ENCODE peak calls at places on chromosome 18, in seven cellular contexts. One of them, this sample, is unnamed. For H3K4me1, the result is how much of the 10 kb centered on the place peaks cover.

GRCh38 chr18:27235218-27235870 is 50.2 kb upstream of the CHST9 start:
- DNase-seq in Panc1: no peak
- DNase-seq in right lobe of liver: no peak
- DNase-seq in Peyer's patch: no peak
- DNase-seq in transverse colon: no peak
- DNase-seq in endodermal cell: no peak
- DNase-seq in IMR-90: no peak
- DNase-seq in this sample: no peak

GRCh38 chr18:53796042-53796729 is 428.3 kb downstream of the MBD2 start:
- DNase-seq in transverse colon: no peak
- DNase-seq in IMR-90: peak
- DNase-seq in endodermal cell: no peak
- DNase-seq in right lobe of liver: no peak
- DNase-seq in Panc1: no peak
- DNase-seq in Peyer's patch: no peak
- DNase-seq in this sample: no peak

GRCh38 chr18:24491882-24492281 is 31.4 kb downstream of the HRH4 start:
- DNase-seq in right lobe of liver: no peak
- DNase-seq in Panc1: no peak
- DNase-seq in Peyer's patch: peak
- DNase-seq in transverse colon: peak
- DNase-seq in endodermal cell: no peak
- DNase-seq in IMR-90: no peak
- DNase-seq in this sample: no peak

GRCh38 chr18:11808001-11808855 is 43.0 kb upstream of the CHMP1B start:
- DNase-seq in Peyer's patch: no peak
- DNase-seq in Panc1: peak
- DNase-seq in IMR-90: peak
- DNase-seq in right lobe of liver: no peak
- DNase-seq in transverse colon: no peak
- DNase-seq in endodermal cell: peak
- DNase-seq in this sample: no peak

GRCh38 chr18:67766930-67767329 is 250.4 kb upstream of the DSEL start:
- DNase-seq in transverse colon: no peak
- DNase-seq in right lobe of liver: no peak
- DNase-seq in Peyer's patch: no peak
- DNase-seq in endodermal cell: no peak
- DNase-seq in IMR-90: peak
- DNase-seq in Panc1: peak
- DNase-seq in this sample: no peak

GRCh38 chr18:24941164-24941951 is 410.6 kb downstream of the ZNF521 start:
- DNase-seq in right lobe of liver: no peak
- DNase-seq in Peyer's patch: no peak
- DNase-seq in IMR-90: peak
- DNase-seq in Panc1: no peak
- DNase-seq in endodermal cell: no peak
- DNase-seq in transverse colon: no peak
- DNase-seq in this sample: no peak

GRCh38 chr18:57942090-57942489 is 101.9 kb upstream of the NEDD4L start:
- DNase-seq in Peyer's patch: no peak
- DNase-seq in endodermal cell: peak
- DNase-seq in right lobe of liver: no peak
- DNase-seq in Panc1: no peak
- DNase-seq in transverse colon: no peak
- DNase-seq in IMR-90: no peak
- DNase-seq in this sample: no peak

GRCh38 chr18:68428026-68428425 is 286.9 kb downstream of the TMX3 start:
- DNase-seq in Panc1: no peak
- DNase-seq in IMR-90: peak
- DNase-seq in right lobe of liver: no peak
- DNase-seq in transverse colon: no peak
- DNase-seq in Peyer's patch: no peak
- DNase-seq in endodermal cell: no peak
- DNase-seq in this sample: no peak

GRCh38 chr18:21693322-21693721 is 11.3 kb downstream of the ABHD3 start:
- DNase-seq in endodermal cell: no peak
- DNase-seq in Panc1: no peak
- DNase-seq in Peyer's patch: no peak
- DNase-seq in IMR-90: no peak
- DNase-seq in transverse colon: no peak
- DNase-seq in right lobe of liver: no peak
- DNase-seq in this sample: no peak

GRCh38 chr18:61998957-61999356 is 106.2 kb upstream of the RNF152 start:
- DNase-seq in Panc1: no peak
- DNase-seq in Peyer's patch: no peak
- DNase-seq in IMR-90: peak
- DNase-seq in right lobe of liver: no peak
- DNase-seq in endodermal cell: no peak
- DNase-seq in transverse colon: no peak
- DNase-seq in this sample: no peak

GRCh38 chr18:75261430-75262223 is 51.0 kb downstream of the TSHZ1 start:
- DNase-seq in right lobe of liver: no peak
- DNase-seq in endodermal cell: no peak
- DNase-seq in transverse colon: no peak
- DNase-seq in Peyer's patch: no peak
- DNase-seq in IMR-90: no peak
- DNase-seq in Panc1: no peak
- DNase-seq in this sample: no peak

GRCh38 chr18:74995404-74995737 is 213.6 kb downstream of the PTGR3 start:
- DNase-seq in endodermal cell: no peak
- DNase-seq in transverse colon: no peak
- DNase-seq in Peyer's patch: no peak
- DNase-seq in right lobe of liver: no peak
- DNase-seq in Panc1: no peak
- DNase-seq in IMR-90: no peak
- DNase-seq in this sample: no peak

GRCh38 chr18:56505971-56506370 is 132.4 kb downstream of the TXNL1 start:
- DNase-seq in right lobe of liver: no peak
- DNase-seq in IMR-90: peak
- DNase-seq in transverse colon: no peak
- DNase-seq in Peyer's patch: no peak
- DNase-seq in Panc1: no peak
- DNase-seq in endodermal cell: no peak
- DNase-seq in this sample: no peak
- H3K4me1 ChIP-seq in right lobe of liver: under half
- H3K4me1 ChIP-seq in IMR-90: under half
- H3K4me1 ChIP-seq in transverse colon: under half
- H3K4me1 ChIP-seq in Peyer's patch: under half
- H3K4me1 ChIP-seq in Panc1: under half
- H3K4me1 ChIP-seq in endodermal cell: under half
- H3K4me1 ChIP-seq in this sample: under half

DNA sequence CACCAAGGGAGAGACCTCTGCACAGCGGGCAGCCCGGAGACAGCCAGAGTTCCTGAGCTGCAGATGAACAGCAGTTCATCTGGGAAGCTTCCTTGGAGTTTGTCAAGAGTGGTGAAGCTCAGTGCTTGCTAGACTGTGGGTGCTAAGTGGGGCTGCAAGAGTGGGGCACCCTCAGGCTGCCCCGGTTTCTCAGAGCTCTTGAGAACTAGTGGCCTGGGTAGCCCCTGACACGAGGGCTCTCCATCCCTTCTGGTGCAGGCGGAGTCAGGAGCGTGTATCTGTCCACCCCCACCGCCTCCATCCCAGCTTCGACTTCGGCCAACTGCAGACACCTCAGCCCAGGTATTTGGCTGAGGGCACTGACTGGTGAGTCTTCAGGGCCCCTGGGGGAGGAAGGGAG is 222.0 kb downstream of the LOXHD1 start:
- DNase-seq in Panc1: no peak
- DNase-seq in endodermal cell: no peak
- DNase-seq in right lobe of liver: no peak
- DNase-seq in Peyer's patch: no peak
- DNase-seq in IMR-90: no peak
- DNase-seq in transverse colon: no peak
- DNase-seq in this sample: no peak
- H3K4me1 ChIP-seq in Panc1: under half
- H3K4me1 ChIP-seq in endodermal cell: under half
- H3K4me1 ChIP-seq in right lobe of liver: under half
- H3K4me1 ChIP-seq in Peyer's patch: under half
- H3K4me1 ChIP-seq in IMR-90: under half
- H3K4me1 ChIP-seq in transverse colon: under half
- H3K4me1 ChIP-seq in this sample: under half

GRCh38 chr18:48896875-48897511 is 53.8 kb downstream of the SMAD7 start:
- DNase-seq in transverse colon: peak
- DNase-seq in right lobe of liver: peak
- DNase-seq in Panc1: no peak
- DNase-seq in endodermal cell: peak
- DNase-seq in IMR-90: peak
- DNase-seq in Peyer's patch: peak
- DNase-seq in this sample: peak
- H3K4me1 ChIP-seq in transverse colon: under half
- H3K4me1 ChIP-seq in right lobe of liver: under half
- H3K4me1 ChIP-seq in Panc1: under half
- H3K4me1 ChIP-seq in endodermal cell: under half
- H3K4me1 ChIP-seq in IMR-90: under half
- H3K4me1 ChIP-seq in Peyer's patch: under half
- H3K4me1 ChIP-seq in this sample: under half

GRCh38 chr18:9775172-9775571 is 67.1 kb downstream of the RAB31 start:
- DNase-seq in transverse colon: no peak
- DNase-seq in Panc1: no peak
- DNase-seq in Peyer's patch: no peak
- DNase-seq in IMR-90: no peak
- DNase-seq in endodermal cell: peak
- DNase-seq in right lobe of liver: no peak
- DNase-seq in this sample: no peak

GRCh38 chr18:9772847-9773677 is 65.0 kb downstream of the RAB31 start:
- DNase-seq in endodermal cell: peak
- DNase-seq in right lobe of liver: no peak
- DNase-seq in transverse colon: no peak
- DNase-seq in IMR-90: no peak
- DNase-seq in Peyer's patch: no peak
- DNase-seq in Panc1: no peak
- DNase-seq in this sample: no peak

GRCh38 chr18:9774150-9774549 is 66.0 kb downstream of the RAB31 start:
- DNase-seq in IMR-90: no peak
- DNase-seq in endodermal cell: peak
- DNase-seq in Peyer's patch: no peak
- DNase-seq in right lobe of liver: no peak
- DNase-seq in Panc1: no peak
- DNase-seq in transverse colon: no peak
- DNase-seq in this sample: no peak

GRCh38 chr18:9771977-9772660 is 64.0 kb downstream of the RAB31 start:
- DNase-seq in endodermal cell: peak
- DNase-seq in transverse colon: no peak
- DNase-seq in Peyer's patch: no peak
- DNase-seq in right lobe of liver: no peak
- DNase-seq in Panc1: no peak
- DNase-seq in IMR-90: no peak
- DNase-seq in this sample: no peak

GRCh38 chr18:9771261-9771976 is 63.3 kb downstream of the RAB31 start:
- DNase-seq in endodermal cell: peak
- DNase-seq in IMR-90: peak
- DNase-seq in Peyer's patch: peak
- DNase-seq in transverse colon: peak
- DNase-seq in Panc1: peak
- DNase-seq in right lobe of liver: peak
- DNase-seq in this sample: peak
- H3K4me1 ChIP-seq in endodermal cell: under half
- H3K4me1 ChIP-seq in IMR-90: under half
- H3K4me1 ChIP-seq in Peyer's patch: under half
- H3K4me1 ChIP-seq in transverse colon: under half
- H3K4me1 ChIP-seq in Panc1: half or more
- H3K4me1 ChIP-seq in right lobe of liver: under half
- H3K4me1 ChIP-seq in this sample: under half

GRCh38 chr18:46711444-46711863 is 45.4 kb downstream of the ST8SIA5 start:
- DNase-seq in IMR-90: no peak
- DNase-seq in Panc1: no peak
- DNase-seq in right lobe of liver: no peak
- DNase-seq in transverse colon: no peak
- DNase-seq in Peyer's patch: no peak
- DNase-seq in endodermal cell: no peak
- DNase-seq in this sample: peak
- H3K4me1 ChIP-seq in IMR-90: under half
- H3K4me1 ChIP-seq in Panc1: under half
- H3K4me1 ChIP-seq in right lobe of liver: under half
- H3K4me1 ChIP-seq in transverse colon: under half
- H3K4me1 ChIP-seq in Peyer's patch: under half
- H3K4me1 ChIP-seq in endodermal cell: under half
- H3K4me1 ChIP-seq in this sample: under half

DNA sequence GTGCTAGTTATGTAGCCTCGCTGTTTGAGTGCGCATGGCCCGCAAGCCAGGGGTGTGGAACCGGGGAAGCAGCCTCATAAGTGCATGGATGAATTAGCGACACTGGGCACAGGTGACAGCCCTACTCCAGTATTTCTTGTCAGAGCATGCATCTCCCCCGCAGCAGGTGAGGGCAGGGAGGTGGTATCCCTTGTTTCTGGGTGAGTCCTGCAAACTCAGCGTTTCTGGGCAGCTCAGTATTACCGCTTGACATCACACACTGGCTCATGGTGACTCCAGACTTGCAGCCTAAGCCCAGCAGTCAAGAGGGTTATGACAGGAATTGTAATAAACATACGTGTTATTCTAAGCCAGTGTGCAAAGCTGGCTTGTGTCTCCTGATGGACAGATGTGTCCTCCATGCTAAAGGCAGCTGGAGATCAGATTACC is 2.5 kb downstream of the CABLES1 start:
- DNase-seq in IMR-90: no peak
- DNase-seq in Panc1: no peak
- DNase-seq in endodermal cell: no peak
- DNase-seq in Peyer's patch: no peak
- DNase-seq in transverse colon: no peak
- DNase-seq in right lobe of liver: no peak
- DNase-seq in this sample: no peak
- H3K4me1 ChIP-seq in IMR-90: under half
- H3K4me1 ChIP-seq in Panc1: half or more
- H3K4me1 ChIP-seq in endodermal cell: under half
- H3K4me1 ChIP-seq in Peyer's patch: half or more
- H3K4me1 ChIP-seq in transverse colon: under half
- H3K4me1 ChIP-seq in right lobe of liver: under half
- H3K4me1 ChIP-seq in this sample: half or more

GRCh38 chr18:9062418-9062751 is 40.1 kb upstream of the NDUFV2 start:
- DNase-seq in transverse colon: no peak
- DNase-seq in Panc1: no peak
- DNase-seq in Peyer's patch: no peak
- DNase-seq in IMR-90: no peak
- DNase-seq in endodermal cell: peak
- DNase-seq in right lobe of liver: no peak
- DNase-seq in this sample: no peak
- H3K4me1 ChIP-seq in transverse colon: under half
- H3K4me1 ChIP-seq in Panc1: under half
- H3K4me1 ChIP-seq in Peyer's patch: under half
- H3K4me1 ChIP-seq in IMR-90: under half
- H3K4me1 ChIP-seq in endodermal cell: under half
- H3K4me1 ChIP-seq in right lobe of liver: under half
- H3K4me1 ChIP-seq in this sample: under half